ENCODE peak calls at places on chromosomes 5 and 9, in four cellular contexts. P is astrocyte, V is cardiac muscle cell, B is tibial artery. T is an unnamed sample.

GRCh38 chr9:27194401-27195091 is 85.5 kb downstream of the TEK start:
- DNase-seq in B (no peak), V (peak), P (peak), T (no peak)

GRCh38 chr5:130708744-130709143 is 456.3 kb downstream of the HINT1 start:
- DNase-seq in B (no peak), V (peak), P (peak), T (no peak)

GRCh38 chr5:21680196-21680595 is 1172.9 kb downstream of the CDH12 start:
- DNase-seq in V (peak), B (no peak), P (peak), T (no peak)

GRCh38 chr9:95552241-95552640 is 35.5 kb upstream of the PTCH1 start:
- DNase-seq in B (no peak), V (no peak), P (no peak), T (no peak)

GRCh38 chr5:67334383-67334782 is 137.8 kb upstream of the CD180 start:
- DNase-seq in B (no peak), P (no peak), V (no peak), T (no peak)

GRCh38 chr5:140764177-140765020 is 21.5 kb upstream of the PCDHA1 start:
- DNase-seq in B (no peak), P (peak), V (no peak), T (no peak)

GRCh38 chr9:14373726-14374125 is 59.8 kb upstream of the NFIB start:
- DNase-seq in B (no peak), P (no peak), V (peak), T (no peak)

GRCh38 chr9:10876333-10876732 is 263.5 kb upstream of the PTPRD start:
- DNase-seq in P (peak), B (no peak), V (peak), T (no peak)

GRCh38 chr5:155947394-155948062 is 379.4 kb upstream of the SGCD start:
- DNase-seq in P (no peak), B (no peak), V (no peak), T (no peak)

GRCh38 chr9:109972026-109973005 is 192.3 kb downstream of the PALM2AKAP2 start:
- DNase-seq in P (no peak), B (no peak), V (no peak), T (peak)

GRCh38 chr9:130327781-130328348 is 62.3 kb downstream of the HMCN2 start:
- DNase-seq in V (peak), B (peak), P (peak), T (no peak)

GRCh38 chr5:7678057-7678456 is 172.9 kb downstream of the CFAP90 start:
- DNase-seq in B (no peak), V (no peak), P (no peak), T (no peak)

GRCh38 chr9:26949604-26950003 is 2.6 kb upstream of the PLAA start:
- DNase-seq in P (peak), V (no peak), B (no peak), T (no peak)

GRCh38 chr5:180637962-180638680 is 11.3 kb downstream of the FLT4 start:
- DNase-seq in B (no peak), P (no peak), V (no peak), T (no peak)

GRCh38 chr5:54186912-54187445 is 123.4 kb downstream of the ARL15 start:
- DNase-seq in P (no peak), V (no peak), B (no peak), T (no peak)

GRCh38 chr5:169777112-169777511 is 140.0 kb downstream of the DOCK2 start:
- DNase-seq in B (no peak), P (no peak), V (no peak), T (no peak)

GRCh38 chr5:17190242-17190778 is 27.1 kb upstream of the BASP1 start:
- DNase-seq in B (peak), P (peak), V (peak), T (peak)

GRCh38 chr9:113956901-113957777 is 81.0 kb downstream of the ZNF618 start:
- DNase-seq in P (peak), V (no peak), B (no peak), T (no peak)

GRCh38 chr5:54171645-54172384 is 138.6 kb downstream of the ARL15 start:
- DNase-seq in P (peak), V (peak), B (no peak), T (peak)

GRCh38 chr9:37966443-37967271 is 62.7 kb upstream of the SLC25A51 start:
- DNase-seq in P (no peak), V (no peak), B (no peak), T (no peak)

GRCh38 chr9:119052339-119053030 is 316.8 kb downstream of the BRINP1 start:
- DNase-seq in V (no peak), P (no peak), B (no peak), T (no peak)

GRCh38 chr5:117652001-117652639 is 1077.5 kb upstream of the SEMA6A start:
- DNase-seq in V (no peak), B (no peak), P (no peak), T (no peak)

GRCh38 chr9:93300585-93301081 is 116.7 kb downstream of the WNK2 start:
- DNase-seq in P (no peak), V (no peak), B (no peak), T (no peak)

GRCh38 chr5:119179857-119180641 is 109.2 kb downstream of the DMXL1 start:
- DNase-seq in P (peak), V (no peak), B (no peak), T (no peak)

GRCh38 chr9:98085955-98086354 is 29.4 kb downstream of the NANS start:
- DNase-seq in V (no peak), P (no peak), B (no peak), T (no peak)

GRCh38 chr5:157944938-157945337 is 86.0 kb upstream of the CLINT1 start:
- DNase-seq in B (no peak), V (no peak), P (no peak), T (no peak)

GRCh38 chr5:139757727-139758509 is 37.7 kb upstream of the PSD2 start:
- DNase-seq in P (no peak), B (no peak), V (no peak), T (no peak)

GRCh38 chr9:89874351-89875321 is 269.8 kb downstream of the GADD45G start:
- DNase-seq in V (no peak), P (no peak), B (peak), T (no peak)

GRCh38 chr9:23825143-23825531 is 903 bp downstream of the ELAVL2 start:
- DNase-seq in P (no peak), B (no peak), V (no peak), T (no peak)

GRCh38 chr5:78699565-78700143 is 51.1 kb upstream of the LHFPL2 start:
- DNase-seq in B (no peak), P (peak), V (peak), T (no peak)

GRCh38 chr5:73030531-73030930 is 74.7 kb downstream of the FCHO2 start:
- DNase-seq in B (no peak), P (peak), V (no peak), T (no peak)

GRCh38 chr9:2453701-2454100 is 167.9 kb upstream of the VLDLR start:
- DNase-seq in P (no peak), V (no peak), B (no peak), T (no peak)

DNA sequence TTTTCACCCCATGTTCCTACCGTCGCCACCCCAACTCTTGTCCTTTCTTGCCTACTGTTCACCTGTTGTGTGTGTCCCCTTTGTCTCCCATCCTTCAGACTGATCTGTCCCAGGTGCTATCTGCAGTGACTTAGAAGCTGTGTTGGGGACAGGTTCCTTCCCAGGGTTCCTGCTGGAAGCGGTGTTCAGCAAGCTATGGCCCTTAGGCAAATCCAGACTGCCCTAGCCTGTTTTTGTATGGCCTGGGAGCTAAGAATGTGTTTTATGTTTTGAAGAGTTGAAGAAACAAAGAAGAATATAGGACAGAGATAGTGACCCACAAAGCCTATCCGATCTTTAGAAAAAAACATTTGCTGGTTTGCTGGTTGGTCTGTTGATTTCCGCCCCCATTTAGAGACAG is 236.4 kb downstream of the GOLPH3 start:
- DNase-seq in V (no peak), P (no peak), B (no peak), T (no peak)
- H3K4me3 ChIP-seq in V (no peak), P (no peak), B (no peak), T (no peak)

GRCh38 chr5:138068742-138069375 is 15.0 kb upstream of the WNT8A start:
- DNase-seq in B (peak), P (peak), V (peak), T (peak)

GRCh38 chr5:138064526-138064925 is 19.3 kb upstream of the WNT8A start:
- DNase-seq in P (no peak), V (peak), B (no peak), T (no peak)

DNA sequence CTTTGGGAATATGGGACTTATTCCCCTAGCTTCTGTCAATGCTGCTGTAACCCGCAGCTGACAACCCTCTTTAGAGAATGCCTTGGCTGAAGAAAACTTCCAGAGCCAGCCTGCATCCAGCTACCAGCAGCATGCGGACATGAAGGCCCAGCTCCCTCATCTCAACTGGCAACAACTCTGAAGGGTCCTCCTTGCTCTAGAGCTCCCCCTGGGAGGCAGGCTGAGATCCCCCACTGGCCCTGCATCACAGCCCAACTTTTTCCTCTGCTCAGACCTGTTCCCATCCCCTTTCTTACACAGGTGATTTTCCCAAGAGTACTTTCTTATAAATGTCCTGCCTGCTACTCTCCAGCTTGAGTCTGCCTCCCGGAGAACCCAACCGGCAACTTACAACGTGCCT is 18.7 kb upstream of the WNT8A start:
- DNase-seq in P (no peak), B (no peak), V (peak), T (no peak)
- TF ChIP-seq CTCF in P (no peak), B (no peak), V (peak), T (peak)

GRCh38 chr5:178115835-178116405 is 2.6 kb downstream of the N4BP3 start:
- DNase-seq in V (no peak), B (no peak), P (no peak), T (peak)
- H3K4me3 ChIP-seq in V (no peak), B (no peak), P (no peak), T (peak)

GRCh38 chr9:120117081-120117480 is 462.9 kb downstream of the CDK5RAP2 start:
- DNase-seq in P (no peak), V (no peak), B (no peak), T (no peak)
- TF ChIP-seq CTCF in P (no peak), V (no peak), B (no peak), T (no peak)

DNA sequence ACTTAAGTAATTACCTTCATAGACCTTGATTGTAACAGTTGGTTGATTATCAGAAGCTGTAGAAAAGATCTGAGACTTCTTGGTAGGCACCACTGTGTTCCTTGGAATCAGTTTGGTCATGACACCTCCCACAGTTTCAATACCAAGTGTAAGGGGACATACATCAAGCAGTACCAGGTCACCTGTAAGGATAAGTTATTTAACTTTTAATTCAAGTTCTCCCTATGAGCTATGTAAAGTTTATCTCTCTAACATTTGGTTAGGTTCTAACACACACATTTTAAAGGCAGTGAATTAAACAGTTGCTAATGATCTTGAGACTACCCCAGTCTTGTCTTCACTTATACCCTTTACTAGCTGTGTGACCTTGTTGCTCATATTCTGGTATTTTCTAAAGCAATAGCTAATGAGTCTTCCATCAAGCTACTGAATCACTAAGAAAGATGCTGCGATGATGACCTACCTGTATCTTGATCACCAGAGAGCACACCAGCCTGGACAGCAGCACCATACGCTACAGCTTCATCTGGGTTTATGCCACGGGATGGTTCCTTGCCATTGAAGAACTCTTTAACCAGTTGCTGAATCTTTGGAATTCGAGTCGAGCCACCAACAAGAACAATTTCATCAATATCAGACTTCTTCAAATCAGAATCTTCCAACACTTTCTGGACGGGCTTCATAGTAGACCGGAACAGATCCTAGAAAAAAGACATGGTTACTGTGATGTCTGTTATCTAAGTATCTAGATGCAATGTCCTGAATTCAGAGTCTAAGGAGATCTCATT is 2.8 kb downstream of the HSPA5 start:
- DNase-seq in B (no peak), V (no peak), P (no peak), T (no peak)
- H3K4me3 ChIP-seq in B (no peak), V (peak), P (peak), T (peak)

GRCh38 chr5:55308254-55308836 is 556 bp downstream of the MTREX start:
- DNase-seq in B (no peak), V (peak), P (no peak), T (peak)
- TF ChIP-seq CTCF in B (no peak), V (peak), P (peak), T (peak)

DNA sequence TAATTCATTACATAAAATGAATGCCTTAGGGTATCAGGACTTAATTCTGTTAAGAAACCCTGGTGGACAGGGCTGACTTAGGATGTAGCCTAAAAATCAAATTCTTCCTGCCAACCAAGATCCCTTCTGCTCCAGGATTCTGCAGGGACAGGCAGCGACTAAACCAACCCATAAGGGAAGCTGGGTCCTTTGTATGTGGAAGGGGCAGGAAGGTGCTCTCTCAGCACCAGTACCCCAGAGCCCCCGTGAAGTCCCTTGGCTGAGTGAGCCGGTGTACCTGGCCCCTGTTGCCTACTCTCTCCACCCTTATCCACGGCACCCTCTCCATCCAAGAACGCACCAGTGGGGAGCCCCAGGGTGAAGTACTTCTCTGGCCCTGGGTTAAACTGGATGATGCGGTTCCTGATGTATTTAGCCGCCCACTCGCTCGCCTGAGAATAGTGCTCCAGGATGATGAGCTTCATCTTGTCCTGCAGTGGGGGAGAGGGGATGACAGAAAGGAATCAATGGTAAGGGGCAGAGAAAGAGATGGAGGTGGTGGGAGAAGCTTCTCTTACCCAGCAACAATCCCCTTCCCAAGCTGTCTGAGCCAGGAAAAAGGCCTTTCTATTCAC is 1.1 kb downstream of the GNPDA1 start:
- DNase-seq in P (no peak), V (no peak), B (no peak), T (no peak)
- H3K4me3 ChIP-seq in P (peak), V (no peak), B (peak), T (peak)

GRCh38 chr5:24643880-24644279 is 898 bp downstream of the CDH10 start:
- DNase-seq in B (no peak), V (no peak), P (no peak), T (no peak)

GRCh38 chr5:24646915-24647314 is 2.1 kb upstream of the CDH10 start:
- DNase-seq in B (no peak), P (no peak), V (no peak), T (no peak)

GRCh38 chr5:24643255-24643654 is 1.5 kb downstream of the CDH10 start:
- DNase-seq in P (no peak), B (no peak), V (no peak), T (no peak)

GRCh38 chr5:24644757-24645156 is at the start of gene CDH10:
- DNase-seq in B (no peak), P (peak), V (peak), T (no peak)

GRCh38 chr5:24642022-24642421 is 2.8 kb downstream of the CDH10 start:
- DNase-seq in B (no peak), V (peak), P (peak), T (peak)
- TF ChIP-seq CTCF in B (peak), V (peak), P (peak), T (peak)

DNA sequence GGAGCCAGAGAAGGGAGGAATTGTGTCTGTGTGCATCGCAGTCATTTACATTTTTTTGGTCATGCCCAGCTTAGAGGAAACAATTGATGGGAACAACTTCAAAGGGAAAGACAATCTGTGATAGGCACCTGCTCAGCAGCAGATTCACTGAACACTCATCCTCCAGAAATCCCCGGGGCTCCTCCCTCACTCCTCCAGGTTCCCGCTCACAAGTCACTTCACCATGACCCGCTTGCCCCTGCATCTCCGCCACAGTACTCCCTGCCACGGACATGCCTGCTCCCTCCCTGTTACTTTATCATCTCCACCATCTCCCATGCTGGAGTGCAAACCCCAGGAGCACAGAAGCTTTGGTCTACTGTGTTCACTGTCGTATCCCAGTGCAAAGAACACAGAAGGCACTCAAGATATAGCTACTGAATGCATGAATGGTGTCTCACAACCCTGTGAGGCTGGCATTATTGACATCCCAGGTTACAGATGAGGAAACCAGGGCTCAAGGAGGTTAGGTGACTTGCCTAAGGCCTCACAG is 16.2 kb downstream of the LHX6 start:
- DNase-seq in P (no peak), B (no peak), V (no peak), T (no peak)
- H3K4me3 ChIP-seq in P (no peak), B (no peak), V (no peak), T (no peak)

T was measured in OCI-LY7.